ENCODE peak calls at places on chromosomes 7 and 10, in ten cellular contexts. T is Caco-2, R is tibial artery, X is body of pancreas, Z is fibroblast of lung, S is left ventricle myocardium inferior, W is uterus, M is heart right ventricle, V is lower lobe of right lung, C is stomach. L is an unnamed sample. For H3K4me1, the result is how much of the 10 kb centered on the place peaks cover.

GRCh38 chr10:80290474-80291220 is 1.2 kb upstream of the MAT1A start:
- DNase-seq in M (no peak), R (no peak), W (no peak), S (no peak), C (no peak), X (no peak), V (no peak), Z (no peak), T (peak), L (no peak)

GRCh38 chr7:102140952-102141370 is 145.7 kb upstream of the SH2B2 start:
- DNase-seq in T (no peak), R (no peak), C (no peak), M (no peak), X (peak), Z (no peak), W (no peak), S (no peak), V (no peak), L (no peak)

GRCh38 chr7:27704407-27705199 is 35.4 kb upstream of the TAX1BP1 start:
- DNase-seq in M (no peak), C (no peak), W (no peak), S (no peak), X (no peak), T (no peak), V (no peak), R (no peak), Z (no peak), L (no peak)

GRCh38 chr7:148944935-148945934 is 61.1 kb upstream of the EZH2 start:
- DNase-seq in R (no peak), T (no peak), V (no peak), W (no peak), Z (peak), C (no peak), M (no peak), X (no peak), S (no peak), L (no peak)

GRCh38 chr10:127715782-127716378 is 21.1 kb upstream of the FOXI2 start:
- DNase-seq in W (no peak), C (no peak), M (no peak), R (no peak), X (no peak), S (no peak), V (no peak), T (peak), Z (peak), L (no peak)

GRCh38 chr10:116138897-116139296 is 134.1 kb downstream of the GFRA1 start:
- DNase-seq in X (peak), M (no peak), R (no peak), V (no peak), Z (no peak), T (no peak), C (no peak), W (no peak), S (no peak), L (no peak)

GRCh38 chr10:78212134-78212785 is 178.6 kb downstream of the RPS24 start:
- DNase-seq in V (no peak), W (peak), Z (peak), M (peak), R (no peak), X (no peak), S (peak), C (no peak), T (no peak), L (peak)

GRCh38 chr7:128948976-128949760 is 11.4 kb downstream of the IRF5 start:
- DNase-seq in R (no peak), S (no peak), Z (no peak), V (no peak), T (no peak), M (no peak), W (no peak), X (no peak), C (no peak), L (no peak)

GRCh38 chr7:74334026-74334425 is 44.8 kb downstream of the CLIP2 start:
- DNase-seq in M (no peak), Z (peak), R (no peak), W (no peak), C (no peak), V (no peak), X (peak), S (no peak), T (no peak), L (no peak)

GRCh38 chr10:75418287-75418686 is 13.1 kb upstream of the LRMDA start:
- DNase-seq in X (no peak), W (no peak), V (no peak), T (no peak), C (no peak), Z (no peak), S (no peak), M (no peak), R (no peak), L (no peak)

GRCh38 chr7:150404785-150405583 is 25.9 kb downstream of the ZNF775 start:
- DNase-seq in R (peak), W (peak), C (peak), V (peak), S (peak), Z (peak), M (peak), T (peak), X (peak), L (peak)

GRCh38 chr7:45588466-45588865 is 14.3 kb downstream of the ADCY1 start:
- DNase-seq in C (no peak), X (no peak), R (peak), Z (no peak), S (no peak), M (no peak), V (no peak), W (no peak), T (no peak), L (no peak)

GRCh38 chr7:21960922-21961321 is 15.2 kb upstream of the CDCA7L start:
- DNase-seq in R (no peak), C (no peak), T (no peak), X (no peak), Z (peak), M (no peak), S (no peak), V (no peak), W (no peak), L (no peak)

GRCh38 chr7:79401254-79401653 is 52.2 kb downstream of the MAGI2 start:
- DNase-seq in C (no peak), M (no peak), V (no peak), Z (no peak), T (no peak), R (no peak), S (no peak), X (no peak), W (no peak), L (no peak)

GRCh38 chr7:141463986-141464385 is 87.2 kb upstream of the AGK start:
- DNase-seq in V (no peak), X (no peak), R (no peak), S (no peak), Z (peak), W (no peak), C (no peak), M (no peak), T (no peak), L (no peak)

GRCh38 chr7:27235387-27236052 is 7.1 kb upstream of the EVX1 start:
- DNase-seq in Z (peak), V (no peak), X (peak), S (peak), R (no peak), T (peak), M (peak), C (peak), W (peak), L (peak)

GRCh38 chr10:86711957-86712708 is 43.8 kb downstream of the LDB3 start:
- DNase-seq in S (no peak), Z (peak), V (no peak), X (no peak), R (peak), W (peak), T (peak), M (no peak), C (no peak), L (peak)

GRCh38 chr7:44433255-44434022 is 57.0 kb downstream of the NUDCD3 start:
- DNase-seq in S (no peak), X (no peak), R (no peak), T (no peak), W (no peak), M (no peak), V (no peak), Z (no peak), C (no peak), L (no peak)
- H3K4me1 ChIP-seq in S (half or more), X (under half), R (under half), T (under half), W (under half), M (under half), V (under half), Z (under half), C (under half), L (under half)

GRCh38 chr7:29807179-29807841 is 1.0 kb downstream of the WIPF3 start:
- DNase-seq in M (peak), S (peak), C (peak), Z (no peak), X (peak), W (no peak), T (peak), V (no peak), R (peak), L (peak)
- TF ChIP-seq CTCF in M (peak), S (peak), C (peak), Z (no peak), X (no peak), W (no peak), T (peak), V (no peak), R (peak), L (peak)

DNA sequence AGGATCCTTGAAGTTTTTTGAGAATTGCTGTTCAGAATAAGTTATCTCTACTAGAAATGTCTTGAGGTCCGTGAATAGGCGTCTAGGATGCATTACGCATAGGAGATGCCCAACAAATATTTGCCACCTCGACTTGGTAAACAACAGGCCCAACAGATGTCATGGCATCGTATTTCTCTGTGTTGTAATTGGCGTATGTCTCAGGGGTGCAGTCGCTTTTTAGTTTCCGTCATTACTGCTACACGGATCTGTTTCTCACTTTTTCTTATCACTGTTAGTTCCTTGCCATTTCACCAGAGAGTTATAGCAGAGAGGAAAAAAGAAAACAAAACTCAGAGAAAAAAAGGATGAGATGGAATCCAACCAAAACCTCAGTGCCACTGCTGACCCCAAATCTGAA is 73.0 kb upstream of the SFMBT2 start:
- DNase-seq in M (no peak), V (no peak), Z (no peak), T (no peak), R (no peak), X (no peak), C (no peak), W (no peak), S (no peak), L (no peak)
- H3K4me1 ChIP-seq in M (under half), V (under half), Z (under half), T (under half), R (under half), X (under half), C (under half), W (under half), S (under half), L (under half)

DNA sequence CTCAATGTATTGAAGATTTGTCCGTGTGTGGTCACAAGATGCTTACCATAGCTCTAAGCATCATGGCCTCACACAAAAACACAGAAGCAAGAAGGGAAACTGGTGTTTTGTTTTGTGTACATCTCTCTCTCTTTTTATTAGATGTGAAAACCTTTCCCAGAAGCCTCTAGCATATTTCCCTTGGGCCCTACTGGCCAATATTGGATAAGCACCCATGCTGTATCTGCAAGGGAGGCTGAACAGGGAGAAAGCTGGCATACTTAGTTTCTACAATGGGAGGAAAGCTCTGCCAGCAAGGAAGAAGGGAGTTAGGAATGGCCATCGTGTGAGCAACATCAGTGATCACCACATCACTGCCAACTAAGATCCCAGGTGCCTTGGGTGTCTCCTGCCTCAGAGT is 9.6 kb upstream of the NAMPT start:
- DNase-seq in V (no peak), T (no peak), R (no peak), X (no peak), M (no peak), Z (no peak), C (no peak), W (no peak), S (no peak), L (no peak)
- TF ChIP-seq CTCF in V (no peak), T (no peak), R (no peak), X (no peak), M (no peak), Z (peak), C (no peak), W (no peak), S (no peak), L (no peak)

GRCh38 chr7:70241776-70242175 is 643.5 kb downstream of the AUTS2 start:
- DNase-seq in T (no peak), R (no peak), X (no peak), Z (no peak), S (no peak), C (no peak), V (no peak), M (no peak), W (no peak), L (no peak)
- H3K4me1 ChIP-seq in T (under half), R (under half), X (under half), Z (under half), S (under half), C (under half), V (under half), M (under half), W (under half), L (under half)

GRCh38 chr10:21078410-21079329 is 181.6 kb upstream of the NEBL start:
- DNase-seq in S (peak), X (peak), R (peak), M (peak), V (peak), C (peak), T (peak), W (peak), Z (peak), L (peak)
- TF ChIP-seq CTCF in S (peak), X (peak), R (peak), M (peak), V (peak), C (peak), T (peak), W (peak), Z (peak), L (peak)

DNA sequence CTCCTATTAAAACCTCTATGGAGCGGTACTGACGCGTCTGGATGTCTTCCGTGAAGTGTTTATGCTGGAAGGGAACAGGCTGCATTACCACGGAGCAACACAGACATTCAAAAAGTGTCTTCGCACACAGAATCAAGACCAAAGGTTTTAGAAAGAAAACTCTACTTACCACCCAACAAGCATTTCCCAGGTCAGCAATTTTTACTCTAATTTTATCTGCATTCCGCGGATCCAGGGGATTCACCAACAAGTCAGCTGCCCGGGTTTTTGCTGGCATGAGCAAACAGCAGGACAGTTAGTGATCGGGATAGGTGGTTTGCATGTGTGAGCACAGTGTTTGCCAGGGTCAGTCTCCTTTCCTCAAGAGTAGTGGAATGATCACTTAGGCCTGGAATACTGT is 118.8 kb downstream of the KMT2E start:
- DNase-seq in W (no peak), M (no peak), T (no peak), V (no peak), X (no peak), S (no peak), R (no peak), C (no peak), Z (no peak), L (no peak)
- H3K4me1 ChIP-seq in W (under half), M (under half), T (under half), V (under half), X (under half), S (under half), R (under half), C (under half), Z (under half), L (under half)

DNA sequence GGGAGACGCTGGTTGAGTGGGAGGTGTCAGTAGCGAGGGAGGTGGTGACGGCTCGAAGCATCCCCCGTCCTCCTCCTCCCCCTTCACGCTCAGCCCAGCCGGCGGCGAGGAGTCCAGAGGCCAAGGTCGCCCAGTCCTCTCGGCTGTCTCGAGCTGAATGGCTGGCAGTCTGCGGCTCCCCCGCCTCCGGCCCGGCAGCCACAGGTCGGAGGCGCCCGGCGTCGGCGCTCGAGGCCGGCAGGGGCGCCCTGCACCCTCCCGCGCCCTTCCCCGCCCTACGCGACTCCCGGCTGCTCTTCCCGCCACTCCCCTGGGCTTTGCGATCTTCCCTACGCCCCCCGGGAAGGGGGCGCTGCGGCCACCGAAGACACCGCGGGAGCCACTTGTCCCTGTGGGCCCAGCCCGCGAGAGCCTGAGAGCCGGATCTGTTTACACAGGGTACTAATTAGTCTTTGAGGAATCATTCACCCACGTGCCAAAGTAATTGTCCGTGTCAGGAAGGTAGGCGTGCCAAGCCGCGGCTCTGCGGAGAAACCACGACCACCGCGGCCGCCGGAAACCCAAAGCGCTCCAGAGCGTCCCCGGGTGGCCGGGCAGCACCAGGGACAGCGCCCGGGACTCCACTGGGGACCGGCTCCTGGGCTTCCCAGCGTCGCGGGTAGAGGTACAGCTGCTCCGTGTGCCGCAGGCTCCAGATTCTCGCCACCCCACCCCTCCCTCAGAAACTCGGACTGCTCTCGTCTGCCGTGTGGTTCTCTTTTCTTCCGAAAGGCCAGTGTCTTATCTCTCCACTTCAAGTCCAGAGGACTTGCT is at the start of gene NXPH1:
- DNase-seq in W (no peak), Z (no peak), X (peak), M (no peak), T (peak), V (no peak), S (no peak), R (no peak), C (no peak), L (peak)
- TF ChIP-seq CTCF in W (no peak), Z (no peak), X (no peak), M (no peak), T (peak), V (no peak), S (no peak), R (no peak), C (no peak), L (no peak)

GRCh38 chr10:122128357-122128756 is 139.4 kb downstream of the TACC2 start:
- DNase-seq in X (no peak), S (peak), Z (peak), W (peak), T (no peak), V (no peak), M (peak), C (peak), R (peak), L (no peak)
- H3K4me1 ChIP-seq in X (under half), S (half or more), Z (under half), W (under half), T (under half), V (under half), M (half or more), C (under half), R (half or more), L (under half)

L was measured in testis.